ENCODE peak calls at places on chromosome 3, in seven cellular contexts. I, Y, G, X, L, B and S are unnamed samples.

GRCh38 chr3:168828014-168828413 is 732.3 kb upstream of the GOLIM4 start:
- DNase-seq in Y (no peak), L (no peak), X (no peak), I (no peak), B (no peak), G (no peak), S (no peak)

GRCh38 chr3:90092994-90093393 is 985.6 kb downstream of the EPHA3 start:
- DNase-seq in L (no peak), X (no peak), Y (no peak), I (no peak), G (no peak), B (no peak), S (no peak)

GRCh38 chr3:87563712-87564111 is 287.3 kb upstream of the POU1F1 start:
- DNase-seq in X (no peak), L (no peak), B (no peak), I (no peak), Y (no peak), G (no peak), S (no peak)

GRCh38 chr3:161177996-161178395 is 43.1 kb upstream of the NMD3 start:
- DNase-seq in Y (no peak), X (no peak), G (no peak), L (no peak), B (no peak), I (no peak), S (no peak)

GRCh38 chr3:32083901-32084300 is 22.5 kb upstream of the GPD1L start:
- DNase-seq in G (no peak), X (no peak), B (no peak), I (no peak), Y (no peak), L (no peak), S (no peak)

GRCh38 chr3:194935061-194935460 is 249.4 kb downstream of the FAM43A start:
- DNase-seq in I (no peak), L (no peak), G (no peak), Y (no peak), B (no peak), X (no peak), S (no peak)

GRCh38 chr3:190041333-190042041 is 79.2 kb downstream of the P3H2 start:
- DNase-seq in L (no peak), I (no peak), B (no peak), G (no peak), X (no peak), Y (no peak), S (no peak)

GRCh38 chr3:105533955-105534354 is 167.2 kb downstream of the ALCAM start:
- DNase-seq in G (no peak), Y (no peak), I (no peak), L (no peak), X (no peak), B (no peak), S (no peak)

GRCh38 chr3:129612350-129613204 is 6.1 kb upstream of the PLXND1 start:
- DNase-seq in L (no peak), Y (no peak), B (peak), X (no peak), I (no peak), G (no peak), S (no peak)

GRCh38 chr3:48985977-48986376 is 4.1 kb upstream of the P4HTM start:
- DNase-seq in B (no peak), Y (no peak), X (no peak), G (no peak), L (no peak), I (peak), S (no peak)

GRCh38 chr3:144942093-144942492 is 970.5 kb downstream of the DIPK2A start:
- DNase-seq in I (no peak), G (no peak), X (no peak), L (no peak), Y (no peak), B (no peak), S (no peak)

GRCh38 chr3:126659915-126660886 is 5.3 kb upstream of the TXNRD3 start:
- DNase-seq in X (no peak), B (no peak), Y (no peak), G (no peak), I (no peak), L (no peak), S (no peak)

GRCh38 chr3:132029182-132029902 is 5.5 kb downstream of the CPNE4 start:
- DNase-seq in X (peak), L (no peak), Y (peak), B (peak), I (peak), G (peak), S (peak)

GRCh38 chr3:100563228-100563627 is 46.2 kb upstream of the ADGRG7 start:
- DNase-seq in Y (no peak), G (no peak), X (no peak), I (no peak), B (no peak), L (no peak), S (no peak)

GRCh38 chr3:185507883-185508282 is 9.0 kb upstream of the TMEM41A start:
- DNase-seq in I (no peak), X (no peak), Y (no peak), B (no peak), G (no peak), L (no peak), S (no peak)

DNA sequence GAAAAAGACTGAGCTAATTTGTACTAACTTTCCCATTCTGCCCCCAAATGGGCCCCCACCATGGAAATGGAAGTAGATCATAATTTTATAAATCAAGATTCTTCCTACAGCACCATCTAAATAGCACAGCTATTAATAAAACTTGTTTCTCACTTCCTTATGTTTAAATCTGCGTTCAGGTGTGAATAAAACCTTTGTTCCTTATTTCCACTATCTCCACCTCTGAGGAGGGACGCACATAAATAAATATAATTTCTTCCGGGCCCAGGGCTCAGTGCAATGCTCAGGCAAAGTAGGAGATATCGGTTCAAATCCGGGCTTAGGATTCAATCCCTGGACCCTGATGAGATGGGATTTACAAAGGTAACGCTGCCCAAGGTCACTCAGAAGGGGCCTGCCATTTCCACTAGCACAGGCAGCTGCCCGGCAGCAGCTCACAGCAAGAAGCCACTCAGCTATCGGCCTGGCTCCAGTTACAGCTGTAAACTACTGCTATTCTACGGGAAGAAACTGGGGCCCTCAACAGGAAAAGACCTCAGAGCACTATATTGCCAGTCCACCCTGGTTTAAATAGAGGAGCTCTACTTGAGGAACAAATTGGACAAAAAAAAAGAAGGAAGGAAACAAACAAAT is 52.5 kb downstream of the FOXP1 start:
- DNase-seq in X (no peak), Y (no peak), B (peak), I (no peak), L (no peak), G (no peak), S (peak)
- H3K27ac ChIP-seq in X (no peak), Y (no peak), B (peak), I (no peak), L (no peak), G (no peak), S (no peak)

GRCh38 chr3:102195198-102195948 is 239.4 kb upstream of the ZPLD1 start:
- DNase-seq in Y (no peak), B (no peak), L (no peak), G (peak), X (no peak), I (peak), S (no peak)
- H3K27ac ChIP-seq in Y (no peak), B (peak), L (peak), G (no peak), X (no peak), I (peak), S (no peak)

DNA sequence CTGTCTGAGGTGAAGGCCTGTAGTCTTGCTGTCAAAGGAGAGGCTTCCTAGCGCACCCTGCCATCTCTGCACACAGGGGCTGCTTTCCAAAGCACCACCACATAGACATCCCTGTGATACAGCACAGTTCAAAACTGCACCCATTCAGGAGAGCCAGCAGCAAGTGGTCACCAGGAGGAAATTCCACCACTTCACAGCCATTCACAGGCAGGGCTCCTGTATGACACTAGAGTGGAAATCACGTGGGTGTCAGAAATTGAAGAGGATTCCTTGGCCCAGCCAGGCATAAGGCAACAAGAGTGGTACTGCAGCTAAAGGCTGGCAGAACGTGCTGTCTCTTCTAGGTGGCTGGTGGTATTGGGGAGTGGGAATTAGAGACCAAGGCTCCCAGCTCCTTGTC is 102.8 kb downstream of the RFTN1 start:
- DNase-seq in Y (no peak), I (no peak), G (no peak), B (no peak), L (no peak), X (no peak), S (no peak)
- H3K27ac ChIP-seq in Y (no peak), I (no peak), G (no peak), B (no peak), L (no peak), X (no peak), S (no peak)

GRCh38 chr3:141082064-141082463 is 30.9 kb downstream of the SPSB4 start:
- DNase-seq in B (no peak), G (no peak), Y (no peak), X (no peak), L (no peak), I (no peak), S (no peak)

GRCh38 chr3:141086188-141086587 is 35.0 kb downstream of the SPSB4 start:
- DNase-seq in I (no peak), B (no peak), G (no peak), X (no peak), Y (no peak), L (no peak), S (no peak)

GRCh38 chr3:141083226-141083625 is 32.1 kb downstream of the SPSB4 start:
- DNase-seq in L (no peak), G (no peak), X (no peak), Y (no peak), B (no peak), I (no peak), S (no peak)

GRCh38 chr3:141085331-141086047 is 34.3 kb downstream of the SPSB4 start:
- DNase-seq in Y (no peak), I (no peak), L (no peak), X (no peak), G (no peak), B (peak), S (no peak)

GRCh38 chr3:141083831-141084624 is 32.9 kb downstream of the SPSB4 start:
- DNase-seq in I (no peak), Y (no peak), X (no peak), B (peak), L (no peak), G (no peak), S (peak)
- H3K27ac ChIP-seq in I (no peak), Y (no peak), X (no peak), B (peak), L (no peak), G (no peak), S (no peak)

DNA sequence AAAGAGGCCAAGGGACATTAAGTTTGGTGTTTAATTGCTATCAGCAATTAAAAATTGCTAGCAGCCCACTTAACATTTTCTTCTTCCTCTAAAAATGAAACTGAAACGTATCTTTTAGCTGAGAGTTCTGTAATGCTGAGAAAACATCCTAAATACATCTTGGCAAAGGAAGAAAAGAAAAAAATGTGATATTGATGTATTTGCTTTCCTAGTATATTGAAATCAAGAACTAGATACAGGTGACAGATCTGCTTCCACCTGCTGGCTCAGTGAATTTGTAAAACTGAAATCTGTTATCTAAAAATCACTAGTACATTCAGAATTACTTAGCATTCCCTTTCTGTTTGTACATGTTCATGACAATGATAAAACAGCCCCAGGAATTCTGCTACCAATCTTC is 283.2 kb downstream of the ZBTB20 start:
- DNase-seq in L (no peak), B (no peak), I (no peak), X (no peak), G (no peak), Y (peak), S (no peak)
- H3K27ac ChIP-seq in L (no peak), B (peak), I (peak), X (no peak), G (no peak), Y (no peak), S (no peak)

DNA sequence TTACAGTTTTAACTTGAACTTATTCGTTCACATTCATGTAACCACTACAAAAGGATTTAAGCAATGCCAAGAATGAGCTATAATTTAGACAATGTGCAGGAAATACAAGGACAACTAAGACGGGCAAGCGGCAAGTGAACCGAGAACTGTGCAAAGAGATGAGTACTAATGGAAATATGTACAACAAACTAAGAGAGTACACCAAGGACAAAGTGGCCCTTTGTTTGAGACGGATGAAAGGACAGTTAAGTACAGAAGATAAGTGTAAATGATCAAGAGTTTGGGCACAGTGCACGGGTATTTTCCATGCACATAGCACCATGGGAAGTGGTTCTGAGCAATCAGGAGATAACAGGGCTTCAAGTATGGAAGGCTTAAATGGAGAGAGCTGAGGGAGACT is 281.7 kb downstream of the ROBO2 start:
- DNase-seq in Y (no peak), B (no peak), G (no peak), L (no peak), I (no peak), X (no peak), S (no peak)
- H3K27ac ChIP-seq in Y (no peak), B (no peak), G (no peak), L (no peak), I (no peak), X (no peak), S (no peak)